ENCODE peak calls at places on chromosomes 3 and 15, in four cellular contexts. D is esophagus squamous epithelium, F is psoas muscle, Q is HepG2. U is an unnamed sample. For H3K4me1, the result is how much of the 10 kb centered on the place peaks cover.

GRCh38 chr3:144770813-144771400 is 799.3 kb downstream of the DIPK2A start:
- DNase-seq in F (no peak), D (no peak), Q (peak), U (no peak)

GRCh38 chr15:55998478-55998877 is 5.1 kb upstream of the NEDD4 start:
- DNase-seq in Q (no peak), D (no peak), F (no peak), U (no peak)

GRCh38 chr3:184598220-184598927 is 36.8 kb downstream of the EPHB3 start:
- DNase-seq in Q (no peak), F (no peak), D (no peak), U (no peak)

GRCh38 chr3:120449701-120450216 is 1.0 kb downstream of the FSTL1 start:
- DNase-seq in D (no peak), F (no peak), Q (no peak), U (no peak)

GRCh38 chr3:38627956-38628355 is 21.5 kb downstream of the SCN5A start:
- DNase-seq in F (no peak), Q (peak), D (no peak), U (no peak)

GRCh38 chr3:7241584-7242302 is 380.8 kb downstream of the GRM7 start:
- DNase-seq in D (no peak), Q (no peak), F (no peak), U (no peak)

GRCh38 chr15:41832875-41833274 is 5.0 kb downstream of the JMJD7 start:
- DNase-seq in Q (no peak), D (no peak), F (no peak), U (no peak)

GRCh38 chr3:168546707-168547106 is 451.0 kb upstream of the GOLIM4 start:
- DNase-seq in Q (no peak), D (no peak), F (no peak), U (no peak)

GRCh38 chr3:117534138-117534537 is 824.6 kb downstream of the TUSC7 start:
- DNase-seq in D (no peak), Q (no peak), F (no peak), U (no peak)

GRCh38 chr15:99123706-99124451 is 19.0 kb downstream of the SYNM start:
- DNase-seq in D (no peak), F (peak), Q (peak), U (peak)

GRCh38 chr15:56831467-56831866 is 87.0 kb upstream of the TCF12 start:
- DNase-seq in D (no peak), F (no peak), Q (no peak), U (no peak)

GRCh38 chr3:171417813-171418212 is 42.4 kb downstream of the TNIK start:
- DNase-seq in D (no peak), F (no peak), Q (peak), U (no peak)

GRCh38 chr3:71662056-71662455 is 63.1 kb downstream of the EIF4E3 start:
- DNase-seq in D (no peak), Q (no peak), F (no peak), U (no peak)

GRCh38 chr15:51416129-51416528 is 74.7 kb downstream of the GLDN start:
- DNase-seq in D (no peak), Q (no peak), F (no peak), U (no peak)

GRCh38 chr15:88393719-88394519 is 73.3 kb downstream of the MRPL46 start:
- DNase-seq in D (no peak), Q (no peak), F (no peak), U (no peak)

GRCh38 chr15:64105113-64105704 is 9.4 kb downstream of the SNX1 start:
- DNase-seq in D (no peak), F (no peak), Q (no peak), U (no peak)

GRCh38 chr3:48151058-48151806 is 37.0 kb downstream of the CDC25A start:
- DNase-seq in Q (peak), F (peak), D (peak), U (peak)

GRCh38 chr15:67241132-67241855 is 13.2 kb downstream of the AAGAB start:
- DNase-seq in D (no peak), Q (no peak), F (no peak), U (no peak)

GRCh38 chr3:127732303-127732702 is 59.6 kb downstream of the ABTB1 start:
- DNase-seq in Q (no peak), D (no peak), F (no peak), U (no peak)

GRCh38 chr15:95684693-95685115 is 645.8 kb upstream of the NR2F2 start:
- DNase-seq in Q (no peak), F (no peak), D (no peak), U (no peak)

GRCh38 chr3:150073513-150073912 is 102.8 kb upstream of the PFN2 start:
- DNase-seq in F (no peak), Q (no peak), D (no peak), U (no peak)

GRCh38 chr3:7964899-7965298 is 536.7 kb upstream of the LMCD1 start:
- DNase-seq in F (no peak), D (no peak), Q (no peak), U (no peak)

GRCh38 chr3:146184616-146185015 is 23.6 kb upstream of the PLOD2 start:
- DNase-seq in F (no peak), D (no peak), Q (no peak), U (peak)

GRCh38 chr15:34628577-34629152 is 45.2 kb upstream of the GOLGA8B start:
- DNase-seq in D (no peak), Q (no peak), F (no peak), U (no peak)

GRCh38 chr15:29470794-29471193 is 201.2 kb upstream of the NSMCE3 start:
- DNase-seq in D (no peak), F (no peak), Q (no peak), U (no peak)

GRCh38 chr3:97670952-97671351 is 93.6 kb upstream of the ARL6 start:
- DNase-seq in D (no peak), Q (no peak), F (no peak), U (no peak)

GRCh38 chr3:12681089-12681488 is 17.2 kb upstream of the RAF1 start:
- DNase-seq in F (no peak), Q (no peak), D (no peak), U (no peak)

GRCh38 chr15:48602358-48603122 is 43.0 kb downstream of the FBN1 start:
- DNase-seq in F (no peak), D (no peak), Q (no peak), U (no peak)

GRCh38 chr15:20351448-20351961 is 190.1 kb downstream of the GOLGA6L6 start:
- DNase-seq in F (peak), D (no peak), Q (no peak), U (peak)

GRCh38 chr15:101054116-101054515 is 135.0 kb downstream of the LRRK1 start:
- DNase-seq in Q (no peak), D (no peak), F (no peak), U (no peak)

GRCh38 chr3:47347217-47347801 is 33.5 kb upstream of the PTPN23 start:
- DNase-seq in D (no peak), F (no peak), Q (no peak), U (no peak)

GRCh38 chr3:56684029-56684428 is 964 bp upstream of the TASOR start:
- DNase-seq in Q (no peak), F (no peak), D (no peak), U (no peak)

GRCh38 chr15:65791335-65792129 is 561 bp downstream of the DENND4A start:
- DNase-seq in D (no peak), Q (peak), F (peak), U (peak)

GRCh38 chr3:152241142-152242067 is 27.3 kb upstream of the MBNL1 start:
- DNase-seq in D (no peak), Q (no peak), F (no peak), U (no peak)

GRCh38 chr3:193590088-193590856 is 2.7 kb upstream of the OPA1 start:
- DNase-seq in Q (no peak), F (no peak), D (no peak), U (no peak)

GRCh38 chr3:5428607-5429516 is 241.4 kb downstream of the EDEM1 start:
- DNase-seq in F (no peak), Q (no peak), D (no peak), U (no peak)

DNA sequence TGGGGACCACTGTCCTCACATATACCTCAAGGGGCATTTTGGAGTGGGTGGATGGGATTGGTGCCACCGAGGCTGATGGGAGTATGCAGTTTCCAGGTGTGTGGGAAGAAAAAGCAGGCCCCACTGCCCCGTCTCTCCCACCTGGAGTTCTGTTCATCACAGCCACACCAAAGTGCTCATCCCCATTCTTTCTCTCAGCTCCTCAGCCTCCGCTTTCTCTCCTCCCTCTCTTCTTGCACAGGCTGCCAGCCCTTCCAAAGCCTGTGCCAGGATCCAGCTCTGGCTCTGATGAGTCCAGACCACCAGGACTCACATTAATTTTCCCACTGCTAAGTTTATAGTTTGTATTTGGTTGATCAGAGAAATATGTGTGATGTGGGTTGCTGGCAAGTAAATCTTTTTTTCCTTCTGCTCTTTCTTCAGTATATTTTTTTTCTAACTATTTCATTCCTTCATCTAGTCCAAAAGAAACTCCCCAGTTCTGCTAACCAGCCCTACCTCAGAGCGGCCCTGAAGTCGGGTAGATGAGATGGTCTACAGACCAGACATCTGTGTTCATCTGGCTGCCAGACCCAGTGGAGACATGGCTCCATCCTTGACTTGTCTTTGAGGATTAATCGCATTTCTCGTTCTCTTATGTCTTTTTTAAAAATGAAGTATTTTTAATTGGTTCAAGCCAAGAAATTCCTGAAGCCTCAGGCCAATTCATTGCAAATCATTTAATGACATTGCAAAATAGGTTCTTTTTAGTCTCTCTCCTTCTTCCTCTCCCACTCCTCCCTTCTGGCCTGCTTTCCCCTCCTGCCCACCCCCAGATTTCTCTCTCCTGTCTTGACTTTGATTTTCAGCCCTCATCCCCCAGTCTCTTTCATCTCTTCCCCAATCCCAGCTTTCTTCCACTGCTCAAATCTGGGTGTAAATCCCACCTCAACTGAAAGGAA is 49.9 kb downstream of the BOC start:
- DNase-seq in Q (no peak), F (peak), D (no peak), U (no peak)
- H3K27ac ChIP-seq in Q (no peak), F (no peak), D (peak), U (no peak)

GRCh38 chr3:14761121-14761672 is 57.6 kb upstream of the FGD5 start:
- DNase-seq in D (no peak), Q (no peak), F (no peak), U (no peak)
- TF ChIP-seq CTCF in D (no peak), Q (no peak), F (no peak), U (no peak)

GRCh38 chr3:100426029-100426682 is 24.8 kb downstream of the LNP1 start:
- DNase-seq in D (no peak), Q (no peak), F (no peak), U (no peak)
- H3K4me1 ChIP-seq in D (under half), Q (under half), F (under half), U (under half)

DNA sequence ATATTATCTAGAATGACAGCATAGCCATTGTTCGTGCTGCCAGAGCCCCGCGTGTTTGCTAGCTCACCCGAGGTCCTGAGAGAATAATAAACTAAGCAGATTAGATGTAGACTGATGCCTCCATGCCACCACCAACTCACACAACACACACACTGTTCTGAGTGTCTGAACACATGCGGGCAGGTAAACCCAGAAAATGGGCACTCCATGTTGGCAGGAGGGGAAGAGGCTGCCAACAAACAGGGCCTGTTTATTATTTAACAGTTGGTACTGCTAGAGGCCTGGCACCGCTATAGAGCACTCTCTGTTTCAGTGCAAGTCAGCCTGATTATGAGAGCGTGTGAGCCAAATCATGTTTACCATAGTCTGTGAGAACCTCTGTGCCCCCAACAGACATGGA is 299.0 kb downstream of the ZBTB20 start:
- DNase-seq in Q (no peak), D (no peak), F (no peak), U (peak)
- H3K27ac ChIP-seq in Q (no peak), D (peak), F (no peak), U (peak)

DNA sequence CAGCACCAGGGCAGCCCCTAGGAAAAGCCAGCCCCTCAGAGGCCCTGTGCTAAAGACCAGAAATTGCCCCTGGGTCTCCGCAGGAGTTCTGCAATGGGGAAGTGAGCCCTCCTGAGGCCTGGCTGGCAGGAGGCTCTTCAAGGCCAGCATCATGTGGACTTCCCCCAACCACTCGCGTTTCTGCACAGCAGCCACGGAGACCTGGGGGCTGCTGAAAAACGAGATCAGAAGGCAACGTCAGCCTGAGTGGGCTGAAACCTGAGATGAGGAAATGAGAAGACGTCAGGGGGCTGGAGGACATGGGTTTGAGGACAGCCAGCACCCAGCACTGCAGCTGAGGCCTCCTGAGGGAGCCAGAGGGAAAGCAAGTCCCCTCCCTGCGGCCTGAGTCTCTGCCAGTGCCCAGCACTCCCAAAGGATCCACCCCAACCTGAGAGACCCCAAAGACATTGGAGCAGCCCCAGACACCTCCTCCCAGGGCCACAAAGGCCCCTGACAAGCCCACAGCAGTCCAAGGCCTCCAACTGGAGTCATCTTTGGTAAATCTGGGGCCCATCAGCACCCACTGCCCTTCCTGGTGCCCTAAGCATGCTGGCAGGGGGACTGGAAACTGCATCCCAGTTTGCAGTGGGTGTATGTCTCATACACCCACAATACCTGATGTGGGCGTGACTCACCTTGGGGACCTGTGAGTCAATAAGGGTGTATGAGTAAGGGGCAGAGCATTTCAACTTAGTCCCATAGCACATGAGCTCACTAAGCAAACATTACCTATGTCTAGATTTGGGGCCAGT is 29.2 kb upstream of the CYP11A1 start:
- DNase-seq in Q (peak), F (no peak), D (no peak), U (no peak)
- TF ChIP-seq CTCF in Q (peak), F (no peak), D (no peak), U (no peak)

GRCh38 chr3:188946837-188947236 is 224.9 kb upstream of the TPRG1 start:
- DNase-seq in F (peak), Q (no peak), D (no peak), U (no peak)
- H3K4me1 ChIP-seq in F (under half), Q (under half), D (half or more), U (half or more)

DNA sequence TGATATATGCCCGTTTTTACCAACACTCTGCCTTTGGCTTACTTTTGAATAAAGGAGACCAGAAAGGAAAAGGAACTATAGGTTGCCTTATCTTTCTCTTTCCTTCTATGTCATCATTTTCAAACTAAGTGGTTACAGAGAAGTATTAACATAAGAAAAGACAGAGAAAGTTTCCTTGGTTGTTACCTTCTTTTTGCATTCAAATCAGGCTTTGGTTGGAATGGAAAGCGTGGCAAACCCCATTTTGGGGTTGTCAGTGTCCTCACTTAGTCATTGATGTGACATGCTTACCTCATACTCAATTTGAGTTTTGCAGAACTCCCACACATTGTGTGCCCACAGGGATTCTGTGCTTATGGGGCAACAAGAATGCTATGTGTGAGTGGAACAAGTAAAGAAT is 3.7 kb upstream of the THRB start:
- DNase-seq in Q (no peak), F (no peak), D (no peak), U (no peak)
- H3K27ac ChIP-seq in Q (no peak), F (no peak), D (no peak), U (no peak)

U was measured in body of pancreas.